ENCODE peak calls at places on chromosomes 13 and 19, in seven cellular contexts. One of them, this sample, is unnamed.

GRCh38 chr13:97165527-97166425 is 56.4 kb upstream of the MBNL2 start:
- DNase-seq in neural progenitor cell: no peak
- DNase-seq in CD8-positive, alpha-beta T cell: no peak
- DNase-seq in heart right ventricle: no peak
- DNase-seq in fibroblast of lung: no peak
- DNase-seq in tibial artery: no peak
- DNase-seq in upper lobe of right lung: no peak
- DNase-seq in this sample: no peak

GRCh38 chr13:32323912-32324311 is 8.6 kb downstream of the BRCA2 start:
- DNase-seq in neural progenitor cell: no peak
- DNase-seq in CD8-positive, alpha-beta T cell: no peak
- DNase-seq in heart right ventricle: no peak
- DNase-seq in fibroblast of lung: peak; percentile 81
- DNase-seq in tibial artery: no peak
- DNase-seq in upper lobe of right lung: no peak
- DNase-seq in this sample: no peak

GRCh38 chr13:66994097-66994496 is 236.0 kb downstream of the PCDH9 start:
- DNase-seq in neural progenitor cell: peak; percentile 92
- DNase-seq in CD8-positive, alpha-beta T cell: no peak
- DNase-seq in heart right ventricle: peak; percentile 50
- DNase-seq in fibroblast of lung: peak; percentile 81
- DNase-seq in tibial artery: peak; percentile 70
- DNase-seq in upper lobe of right lung: peak; percentile 79
- DNase-seq in this sample: peak; percentile 45

GRCh38 chr13:105642511-105642958 is 892.9 kb downstream of the EFNB2 start:
- DNase-seq in neural progenitor cell: no peak
- DNase-seq in CD8-positive, alpha-beta T cell: no peak
- DNase-seq in heart right ventricle: no peak
- DNase-seq in fibroblast of lung: peak; percentile 82
- DNase-seq in tibial artery: no peak
- DNase-seq in upper lobe of right lung: no peak
- DNase-seq in this sample: no peak

GRCh38 chr19:44808463-44809371 is at the start of gene BCAM:
- DNase-seq in neural progenitor cell: peak; percentile 91
- DNase-seq in CD8-positive, alpha-beta T cell: no peak
- DNase-seq in heart right ventricle: peak; percentile 90
- DNase-seq in fibroblast of lung: peak; percentile 64
- DNase-seq in tibial artery: peak; percentile 89
- DNase-seq in upper lobe of right lung: peak; percentile 91
- DNase-seq in this sample: peak; percentile 86

GRCh38 chr19:6056801-6057650 is 53.3 kb downstream of the RFX2 start:
- DNase-seq in neural progenitor cell: no peak
- DNase-seq in CD8-positive, alpha-beta T cell: no peak
- DNase-seq in heart right ventricle: peak; percentile 60
- DNase-seq in fibroblast of lung: peak; percentile 94
- DNase-seq in tibial artery: peak; percentile 92
- DNase-seq in upper lobe of right lung: no peak
- DNase-seq in this sample: peak; percentile 76

GRCh38 chr19:58218899-58219298 is 9.8 kb upstream of the ZNF544 start:
- DNase-seq in neural progenitor cell: peak; percentile 26
- DNase-seq in CD8-positive, alpha-beta T cell: no peak
- DNase-seq in heart right ventricle: no peak
- DNase-seq in fibroblast of lung: no peak
- DNase-seq in tibial artery: no peak
- DNase-seq in upper lobe of right lung: no peak
- DNase-seq in this sample: no peak

GRCh38 chr13:45372189-45373115 is 31.5 kb upstream of the TPT1 start:
- DNase-seq in neural progenitor cell: no peak
- DNase-seq in CD8-positive, alpha-beta T cell: no peak
- DNase-seq in heart right ventricle: no peak
- DNase-seq in fibroblast of lung: no peak
- DNase-seq in tibial artery: no peak
- DNase-seq in upper lobe of right lung: no peak
- DNase-seq in this sample: no peak

GRCh38 chr13:47004552-47004951 is 107.7 kb upstream of the HTR2A start:
- DNase-seq in neural progenitor cell: no peak
- DNase-seq in CD8-positive, alpha-beta T cell: no peak
- DNase-seq in heart right ventricle: no peak
- DNase-seq in fibroblast of lung: peak; percentile 13
- DNase-seq in tibial artery: no peak
- DNase-seq in upper lobe of right lung: no peak
- DNase-seq in this sample: no peak

GRCh38 chr13:30889196-30889690 is 16.8 kb upstream of the MEDAG start:
- DNase-seq in neural progenitor cell: no peak
- DNase-seq in CD8-positive, alpha-beta T cell: no peak
- DNase-seq in heart right ventricle: no peak
- DNase-seq in fibroblast of lung: no peak
- DNase-seq in tibial artery: no peak
- DNase-seq in upper lobe of right lung: no peak
- DNase-seq in this sample: no peak

GRCh38 chr13:48251616-48252081 is 18.6 kb downstream of the ITM2B start:
- DNase-seq in neural progenitor cell: no peak
- DNase-seq in CD8-positive, alpha-beta T cell: no peak
- DNase-seq in heart right ventricle: no peak
- DNase-seq in fibroblast of lung: peak; percentile 8
- DNase-seq in tibial artery: no peak
- DNase-seq in upper lobe of right lung: no peak
- DNase-seq in this sample: no peak

GRCh38 chr13:68304287-68304893 is 1074.3 kb upstream of the PCDH9 start:
- DNase-seq in neural progenitor cell: peak; percentile 35
- DNase-seq in CD8-positive, alpha-beta T cell: no peak
- DNase-seq in heart right ventricle: no peak
- DNase-seq in fibroblast of lung: peak; percentile 23
- DNase-seq in tibial artery: no peak
- DNase-seq in upper lobe of right lung: no peak
- DNase-seq in this sample: no peak

GRCh38 chr13:96091164-96091931 is 1.4 kb downstream of the HS6ST3 start:
- DNase-seq in neural progenitor cell: peak; percentile 59
- DNase-seq in CD8-positive, alpha-beta T cell: no peak
- DNase-seq in heart right ventricle: peak; percentile 23
- DNase-seq in fibroblast of lung: peak; percentile 5
- DNase-seq in tibial artery: peak; percentile 74
- DNase-seq in upper lobe of right lung: peak; percentile 63
- DNase-seq in this sample: peak; percentile 14

DNA sequence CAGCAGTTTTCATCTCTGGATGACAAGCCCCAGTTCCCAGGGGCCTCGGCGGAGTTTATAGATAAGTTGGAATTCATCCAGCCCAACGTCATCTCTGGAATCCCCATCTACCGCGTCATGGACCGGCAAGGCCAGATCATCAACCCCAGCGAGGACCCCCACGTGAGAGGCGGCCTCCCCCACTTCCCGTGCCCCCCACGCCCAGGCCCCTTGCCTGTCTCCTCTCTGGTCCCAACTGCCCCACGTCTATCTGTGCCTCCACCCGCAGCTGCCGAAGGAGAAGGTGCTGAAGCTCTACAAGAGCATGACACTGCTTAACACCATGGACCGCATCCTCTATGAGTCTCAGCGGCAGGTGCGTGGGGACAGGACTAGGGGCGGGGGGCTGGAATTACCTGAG is 13.0 kb downstream of the BCKDHA start:
- DNase-seq in neural progenitor cell: no peak
- DNase-seq in CD8-positive, alpha-beta T cell: no peak
- DNase-seq in heart right ventricle: no peak
- DNase-seq in fibroblast of lung: no peak
- DNase-seq in tibial artery: no peak
- DNase-seq in upper lobe of right lung: no peak
- DNase-seq in this sample: no peak
- H3K4me1 ChIP-seq in neural progenitor cell: no peaks in the 10 kb centered on the region
- H3K4me1 ChIP-seq in CD8-positive, alpha-beta T cell: peaks cover 9% of the 10 kb centered on the region
- H3K4me1 ChIP-seq in heart right ventricle: peaks cover 62% of the 10 kb centered on the region
- H3K4me1 ChIP-seq in fibroblast of lung: no peaks in the 10 kb centered on the region
- H3K4me1 ChIP-seq in tibial artery: no peaks in the 10 kb centered on the region
- H3K4me1 ChIP-seq in upper lobe of right lung: peaks cover 66% of the 10 kb centered on the region
- H3K4me1 ChIP-seq in this sample: peaks cover 73% of the 10 kb centered on the region

GRCh38 chr19:3479819-3480215 is 508 bp downstream of the SMIM24 start:
- DNase-seq in neural progenitor cell: no peak
- DNase-seq in CD8-positive, alpha-beta T cell: no peak
- DNase-seq in heart right ventricle: no peak
- DNase-seq in fibroblast of lung: no peak
- DNase-seq in tibial artery: no peak
- DNase-seq in upper lobe of right lung: no peak
- DNase-seq in this sample: no peak

GRCh38 chr19:3480383-3481091 is at the start of gene SMIM24:
- DNase-seq in neural progenitor cell: no peak
- DNase-seq in CD8-positive, alpha-beta T cell: no peak
- DNase-seq in heart right ventricle: no peak
- DNase-seq in fibroblast of lung: no peak
- DNase-seq in tibial artery: no peak
- DNase-seq in upper lobe of right lung: no peak
- DNase-seq in this sample: no peak

GRCh38 chr19:3481241-3482090 is 1.1 kb upstream of the SMIM24 start:
- DNase-seq in neural progenitor cell: no peak
- DNase-seq in CD8-positive, alpha-beta T cell: no peak
- DNase-seq in heart right ventricle: no peak
- DNase-seq in fibroblast of lung: no peak
- DNase-seq in tibial artery: no peak
- DNase-seq in upper lobe of right lung: no peak
- DNase-seq in this sample: no peak

GRCh38 chr19:3482507-3483225 is 575 bp downstream of the SMIM44 start:
- DNase-seq in neural progenitor cell: no peak
- DNase-seq in CD8-positive, alpha-beta T cell: no peak
- DNase-seq in heart right ventricle: no peak
- DNase-seq in fibroblast of lung: no peak
- DNase-seq in tibial artery: no peak
- DNase-seq in upper lobe of right lung: no peak
- DNase-seq in this sample: no peak

DNA sequence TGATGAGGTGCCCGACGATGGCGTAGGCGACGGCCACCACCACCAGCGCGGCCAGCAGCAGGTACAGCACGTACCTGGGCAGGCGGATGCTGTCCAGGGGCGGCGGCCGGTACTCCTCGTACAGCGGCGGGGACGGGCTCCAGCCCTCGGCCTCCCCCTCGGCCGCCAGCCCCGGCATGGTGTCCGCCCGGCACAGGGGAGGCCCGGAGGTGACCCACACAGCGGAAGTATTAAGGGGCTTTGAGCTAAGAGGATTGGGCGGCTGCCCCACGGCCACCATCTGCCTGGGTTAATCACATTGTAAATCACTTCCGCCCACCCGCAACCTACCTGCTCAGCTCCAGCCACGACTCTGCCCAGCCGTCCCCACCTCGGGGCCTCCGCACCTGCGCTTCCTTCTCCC is at the start of gene SMIM44:
- DNase-seq in neural progenitor cell: no peak
- DNase-seq in CD8-positive, alpha-beta T cell: no peak
- DNase-seq in heart right ventricle: no peak
- DNase-seq in fibroblast of lung: no peak
- DNase-seq in tibial artery: no peak
- DNase-seq in upper lobe of right lung: no peak
- DNase-seq in this sample: no peak
- H3K27me3 ChIP-seq in neural progenitor cell: peaks cover 12% of the 10 kb centered on the region
- H3K27me3 ChIP-seq in CD8-positive, alpha-beta T cell: no peaks in the 10 kb centered on the region
- H3K27me3 ChIP-seq in heart right ventricle: peaks cover 60% of the 10 kb centered on the region
- H3K27me3 ChIP-seq in fibroblast of lung: peaks cover 12% of the 10 kb centered on the region
- H3K27me3 ChIP-seq in tibial artery: peaks cover 3% of the 10 kb centered on the region
- H3K27me3 ChIP-seq in upper lobe of right lung: peaks cover 42% of the 10 kb centered on the region
- H3K27me3 ChIP-seq in this sample: peaks cover 78% of the 10 kb centered on the region

DNA sequence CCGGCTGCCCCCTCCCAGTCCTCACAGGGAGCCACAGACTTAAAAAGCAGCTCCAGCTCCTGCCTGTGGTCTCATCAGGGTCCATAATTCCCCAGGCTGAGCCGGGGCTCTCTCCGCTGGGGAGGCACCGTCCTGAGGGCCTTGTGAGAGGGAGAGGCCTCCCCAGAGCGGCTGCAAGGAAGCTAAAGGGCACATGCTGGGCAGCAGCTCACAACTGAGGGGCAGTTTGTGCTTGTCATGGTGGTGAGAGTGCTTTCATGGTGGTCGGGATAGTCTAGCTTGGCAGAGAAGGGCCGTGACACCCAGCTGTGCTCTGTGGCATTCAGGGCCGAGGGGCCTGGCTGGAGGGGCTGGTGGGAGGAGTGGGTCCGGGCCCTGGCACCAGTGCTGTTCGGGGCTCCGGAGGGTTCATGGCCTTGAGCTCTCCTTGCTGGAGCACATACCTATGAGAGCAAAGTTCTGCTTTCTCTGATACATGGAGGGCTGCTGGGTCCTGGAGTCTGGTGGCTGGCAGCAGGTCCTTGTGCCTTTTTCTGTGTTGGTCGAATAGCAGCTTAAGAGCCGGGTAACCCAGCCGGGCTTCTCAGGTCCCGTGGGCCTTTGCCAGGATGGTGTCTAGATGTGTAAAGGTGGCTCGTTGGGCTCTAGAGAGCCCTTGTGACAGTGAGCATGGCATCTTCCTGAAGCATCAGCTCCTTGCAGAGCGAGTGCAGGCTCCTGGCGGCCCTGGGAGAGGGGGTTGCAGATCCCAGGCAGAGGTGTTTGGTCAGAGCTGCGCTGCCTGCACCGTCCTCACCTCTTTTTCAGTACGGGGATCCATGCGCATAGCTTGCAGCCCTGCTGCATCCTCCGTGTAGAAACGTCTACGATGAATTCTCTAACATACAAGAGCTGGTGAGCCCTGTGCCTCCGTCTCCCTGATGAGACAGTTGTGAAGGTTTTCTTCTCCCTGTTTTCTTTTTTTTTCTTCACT is 8.8 kb downstream of the UPF1 start:
- DNase-seq in neural progenitor cell: no peak
- DNase-seq in CD8-positive, alpha-beta T cell: no peak
- DNase-seq in heart right ventricle: no peak
- DNase-seq in fibroblast of lung: no peak
- DNase-seq in tibial artery: no peak
- DNase-seq in upper lobe of right lung: no peak
- DNase-seq in this sample: no peak
- H3K4me3 ChIP-seq in neural progenitor cell: no peak overlapping the region
- H3K4me3 ChIP-seq in CD8-positive, alpha-beta T cell: no peak overlapping the region
- H3K4me3 ChIP-seq in heart right ventricle: no peak overlapping the region
- H3K4me3 ChIP-seq in fibroblast of lung: no peak overlapping the region
- H3K4me3 ChIP-seq in tibial artery: no peak overlapping the region
- H3K4me3 ChIP-seq in upper lobe of right lung: no peak overlapping the region
- H3K4me3 ChIP-seq in this sample: no peak overlapping the region

DNA sequence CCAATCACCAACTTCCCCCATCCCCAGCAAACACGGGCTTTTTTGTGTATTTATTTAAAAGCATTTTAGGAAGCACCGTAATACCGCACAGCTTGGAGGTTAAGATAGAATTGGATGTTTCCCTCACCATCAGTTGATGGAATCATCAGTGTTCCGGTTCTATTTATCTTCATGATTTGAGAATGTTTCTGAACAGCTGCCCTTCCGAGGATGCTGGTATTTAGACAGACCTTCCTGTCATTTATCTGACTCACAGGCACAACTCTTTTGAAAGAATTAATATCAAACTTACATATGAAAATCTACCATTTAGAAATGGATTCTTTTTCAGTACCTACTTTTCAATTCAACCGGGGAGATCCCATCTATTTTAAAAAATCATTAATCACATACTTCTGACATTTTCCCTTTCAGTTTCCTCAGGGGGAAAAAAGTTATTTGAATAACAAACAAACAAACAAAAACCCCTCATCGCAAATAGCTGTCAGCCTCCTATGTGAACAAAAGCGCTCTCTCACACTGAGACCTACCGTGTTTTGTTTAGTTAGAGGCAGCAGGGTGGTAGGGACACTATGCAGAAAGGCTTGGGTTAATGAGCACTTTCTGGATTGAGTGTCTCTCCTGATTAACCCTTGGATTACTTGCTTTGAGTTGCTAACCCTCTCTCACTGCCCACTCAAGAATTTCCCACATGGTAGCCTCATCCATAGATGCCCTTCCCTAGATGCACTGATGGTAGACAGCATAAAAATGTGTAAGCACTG is 189.3 kb downstream of the TM9SF2 start:
- DNase-seq in neural progenitor cell: peak; percentile 82
- DNase-seq in CD8-positive, alpha-beta T cell: no peak
- DNase-seq in heart right ventricle: no peak
- DNase-seq in fibroblast of lung: no peak
- DNase-seq in tibial artery: no peak
- DNase-seq in upper lobe of right lung: no peak
- DNase-seq in this sample: no peak
- H3K4me1 ChIP-seq in neural progenitor cell: peaks cover 93% of the 10 kb centered on the region
- H3K4me1 ChIP-seq in CD8-positive, alpha-beta T cell: no peaks in the 10 kb centered on the region
- H3K4me1 ChIP-seq in heart right ventricle: peaks cover 8% of the 10 kb centered on the region
- H3K4me1 ChIP-seq in fibroblast of lung: no peaks in the 10 kb centered on the region
- H3K4me1 ChIP-seq in tibial artery: no peaks in the 10 kb centered on the region
- H3K4me1 ChIP-seq in upper lobe of right lung: no peaks in the 10 kb centered on the region
- H3K4me1 ChIP-seq in this sample: peaks cover 21% of the 10 kb centered on the region

This sample was measured in left ventricle myocardium inferior.